ENCODE peak calls at places on chromosomes 16 and 17, in nine cellular contexts. S is endothelial cell; B is GM06990; P is PC-3; C is pancreas; H is fibroblast of villous mesenchyme; W is neural crest cell; O is nephron progenitor cell; J is CD8-positive, alpha-beta T cell. Y is an unnamed sample.

GRCh38 chr16:30953511-30954124 is 3.9 kb upstream of the SETD1A start:
- DNase-seq in S (peak), B (peak), P (peak), C (peak), H (peak), W (peak), O (peak), J (peak), Y (no peak)

GRCh38 chr16:85335584-85336492 is 223.6 kb upstream of the CIBAR2 start:
- DNase-seq in S (no peak), B (no peak), P (peak), C (no peak), H (peak), W (no peak), O (no peak), J (no peak), Y (no peak)

GRCh38 chr17:39105705-39106104 is 45.7 kb downstream of the PLXDC1 start:
- DNase-seq in S (no peak), B (no peak), P (no peak), C (no peak), H (no peak), W (no peak), O (no peak), J (no peak), Y (no peak)

GRCh38 chr16:67537636-67538591 is 9.3 kb downstream of the RIPOR1 start:
- DNase-seq in S (peak), B (no peak), P (no peak), C (peak), H (peak), W (peak), O (peak), J (peak), Y (peak)

GRCh38 chr17:60640503-60640902 is 37.1 kb upstream of the BCAS3 start:
- DNase-seq in S (no peak), B (no peak), P (peak), C (no peak), H (peak), W (no peak), O (no peak), J (no peak), Y (no peak)

GRCh38 chr16:29806096-29806579 is at the start of gene MAZ:
- DNase-seq in S (no peak), B (peak), P (no peak), C (peak), H (peak), W (peak), O (peak), J (no peak), Y (peak)

GRCh38 chr16:53717577-53717976 is 13.6 kb downstream of the FTO start:
- DNase-seq in S (no peak), B (no peak), P (no peak), C (no peak), H (no peak), W (no peak), O (no peak), J (no peak), Y (no peak)

GRCh38 chr17:76296889-76297288 is 11.2 kb downstream of the QRICH2 start:
- DNase-seq in S (no peak), B (no peak), P (no peak), C (no peak), H (no peak), W (no peak), O (no peak), J (no peak), Y (no peak)

GRCh38 chr17:32783602-32784001 is 93.3 kb downstream of the MYO1D start:
- DNase-seq in S (no peak), B (peak), P (peak), C (no peak), H (peak), W (no peak), O (no peak), J (no peak), Y (peak)

GRCh38 chr16:6827272-6827671 is 505.4 kb upstream of the RBFOX1 start:
- DNase-seq in S (no peak), B (no peak), P (no peak), C (no peak), H (no peak), W (no peak), O (no peak), J (no peak), Y (no peak)

GRCh38 chr16:11295672-11296071 is 14.5 kb upstream of the PRM1 start:
- DNase-seq in S (no peak), B (no peak), P (no peak), C (no peak), H (no peak), W (no peak), O (no peak), J (no peak), Y (no peak)

GRCh38 chr16:10497132-10498088 is 83.0 kb downstream of the EMP2 start:
- DNase-seq in S (no peak), B (no peak), P (no peak), C (no peak), H (no peak), W (no peak), O (no peak), J (no peak), Y (no peak)

GRCh38 chr16:49336581-49336980 is 37.0 kb upstream of the C16orf78 start:
- DNase-seq in S (no peak), B (no peak), P (no peak), C (no peak), H (no peak), W (no peak), O (no peak), J (no peak), Y (no peak)

GRCh38 chr16:10611825-10612342 is 31.5 kb upstream of the EMP2 start:
- DNase-seq in S (no peak), B (no peak), P (no peak), C (no peak), H (no peak), W (no peak), O (no peak), J (no peak), Y (no peak)

GRCh38 chr16:68100504-68100903 is 15.3 kb downstream of the NFATC3 start:
- DNase-seq in S (no peak), B (no peak), P (no peak), C (no peak), H (no peak), W (no peak), O (no peak), J (no peak), Y (no peak)

GRCh38 chr16:81376880-81377279 is 62.1 kb downstream of the GAN start:
- DNase-seq in S (no peak), B (no peak), P (peak), C (no peak), H (no peak), W (no peak), O (no peak), J (peak), Y (no peak)

GRCh38 chr16:51134876-51135275 is 16.2 kb downstream of the SALL1 start:
- DNase-seq in S (peak), B (no peak), P (no peak), C (no peak), H (no peak), W (no peak), O (peak), J (no peak), Y (no peak)

GRCh38 chr16:23729503-23730424 is 16.7 kb upstream of the ERN2 start:
- DNase-seq in S (no peak), B (no peak), P (peak), C (no peak), H (peak), W (no peak), O (no peak), J (no peak), Y (no peak)

GRCh38 chr17:9217151-9218067 is 196.1 kb downstream of the NTN1 start:
- DNase-seq in S (no peak), B (no peak), P (no peak), C (no peak), H (peak), W (no peak), O (no peak), J (no peak), Y (no peak)

GRCh38 chr17:82690786-82691489 is 7.6 kb downstream of the RAB40B start:
- DNase-seq in S (no peak), B (no peak), P (no peak), C (no peak), H (no peak), W (no peak), O (no peak), J (no peak), Y (no peak)

GRCh38 chr17:77096570-77097214 is 44.1 kb upstream of the SEC14L1 start:
- DNase-seq in S (no peak), B (no peak), P (peak), C (no peak), H (peak), W (no peak), O (no peak), J (no peak), Y (peak)

GRCh38 chr16:50880926-50881325 is 139.0 kb downstream of the CYLD start:
- DNase-seq in S (no peak), B (no peak), P (no peak), C (no peak), H (no peak), W (no peak), O (no peak), J (no peak), Y (no peak)

GRCh38 chr16:4324871-4325740 is 9.2 kb downstream of the GLIS2 start:
- DNase-seq in S (no peak), B (no peak), P (no peak), C (peak), H (no peak), W (no peak), O (no peak), J (no peak), Y (peak)

GRCh38 chr17:68834328-68834836 is 120.8 kb downstream of the ABCA8 start:
- DNase-seq in S (no peak), B (no peak), P (no peak), C (no peak), H (no peak), W (no peak), O (no peak), J (no peak), Y (no peak)

GRCh38 chr16:29680180-29680598 is 1.2 kb downstream of the QPRT start:
- DNase-seq in S (no peak), B (no peak), P (no peak), C (no peak), H (peak), W (no peak), O (peak), J (no peak), Y (peak)

GRCh38 chr17:67573987-67574657 is 143.6 kb upstream of the NOL11 start:
- DNase-seq in S (no peak), B (no peak), P (peak), C (no peak), H (no peak), W (no peak), O (no peak), J (no peak), Y (no peak)

GRCh38 chr17:72978593-72979218 is 113.8 kb downstream of the SLC39A11 start:
- DNase-seq in S (no peak), B (no peak), P (no peak), C (no peak), H (peak), W (no peak), O (no peak), J (no peak), Y (no peak)

GRCh38 chr16:78235168-78235800 is 135.8 kb downstream of the WWOX start:
- DNase-seq in S (peak), B (peak), P (peak), C (peak), H (peak), W (peak), O (peak), J (peak), Y (peak)

GRCh38 chr16:57115504-57116182 is 23.3 kb downstream of the CPNE2 start:
- DNase-seq in S (no peak), B (no peak), P (no peak), C (no peak), H (peak), W (peak), O (peak), J (no peak), Y (no peak)

GRCh38 chr16:23267647-23268046 is 34.5 kb upstream of the SCNN1B start:
- DNase-seq in S (no peak), B (no peak), P (no peak), C (no peak), H (no peak), W (no peak), O (no peak), J (no peak), Y (no peak)

GRCh38 chr17:17491546-17491988 is 4.6 kb downstream of the RASD1 start:
- DNase-seq in S (no peak), B (no peak), P (no peak), C (no peak), H (no peak), W (no peak), O (no peak), J (no peak), Y (no peak)

GRCh38 chr17:42850964-42851363 is at the start of gene AOC3:
- DNase-seq in S (no peak), B (no peak), P (no peak), C (peak), H (no peak), W (no peak), O (peak), J (no peak), Y (no peak)

GRCh38 chr16:65023802-65024201 is 98.1 kb downstream of the CDH11 start:
- DNase-seq in S (no peak), B (no peak), P (no peak), C (no peak), H (no peak), W (no peak), O (no peak), J (no peak), Y (no peak)

GRCh38 chr17:55426851-55427586 is 5.4 kb upstream of the MMD start:
- DNase-seq in S (no peak), B (no peak), P (peak), C (no peak), H (peak), W (no peak), O (no peak), J (no peak), Y (peak)

GRCh38 chr17:72572604-72573491 is 452.0 kb downstream of the SOX9 start:
- DNase-seq in S (no peak), B (no peak), P (no peak), C (no peak), H (peak), W (no peak), O (no peak), J (no peak), Y (no peak)

GRCh38 chr17:67258836-67259468 is 14.0 kb upstream of the HELZ start:
- DNase-seq in S (no peak), B (no peak), P (no peak), C (no peak), H (no peak), W (no peak), O (no peak), J (peak), Y (no peak)

GRCh38 chr17:14352139-14352538 is 51.3 kb downstream of the HS3ST3B1 start:
- DNase-seq in S (no peak), B (no peak), P (no peak), C (no peak), H (peak), W (no peak), O (no peak), J (no peak), Y (no peak)

GRCh38 chr16:88063201-88063773 is 112.1 kb downstream of the BANP start:
- DNase-seq in S (no peak), B (no peak), P (no peak), C (peak), H (peak), W (no peak), O (no peak), J (no peak), Y (no peak)
- TF ChIP-seq CTCF in S (no peak), B (no peak), P (no peak), C (no peak), H (peak), W (no peak), O (no peak), J (no peak), Y (no peak)

GRCh38 chr16:47581114-47581513 is 120.0 kb downstream of the PHKB start:
- DNase-seq in S (no peak), B (no peak), P (no peak), C (no peak), H (peak), W (no peak), O (no peak), J (no peak), Y (no peak)
- TF ChIP-seq CTCF in S (no peak), B (no peak), P (peak), C (no peak), H (peak), W (peak), O (no peak), J (no peak), Y (no peak)

GRCh38 chr17:79658811-79659207 is 48.0 kb upstream of the RBFOX3 start:
- DNase-seq in S (peak), B (no peak), P (peak), C (peak), H (peak), W (peak), O (peak), J (peak), Y (no peak)
- TF ChIP-seq CTCF in S (peak), B (peak), P (peak), C (no peak), H (peak), W (peak), O (peak), J (no peak), Y (peak)

GRCh38 chr16:72009779-72010178 is 1.2 kb downstream of the DHODH start:
- DNase-seq in S (no peak), B (no peak), P (no peak), C (no peak), H (no peak), W (no peak), O (no peak), J (no peak), Y (no peak)

GRCh38 chr16:72012607-72013006 is 4.1 kb downstream of the DHODH start:
- DNase-seq in S (no peak), B (no peak), P (no peak), C (no peak), H (no peak), W (no peak), O (no peak), J (no peak), Y (no peak)

GRCh38 chr16:72013888-72014538 is 5.5 kb downstream of the DHODH start:
- DNase-seq in S (no peak), B (no peak), P (no peak), C (no peak), H (peak), W (no peak), O (peak), J (no peak), Y (no peak)

GRCh38 chr16:72013389-72013788 is 4.8 kb downstream of the DHODH start:
- DNase-seq in S (no peak), B (no peak), P (no peak), C (no peak), H (peak), W (no peak), O (no peak), J (no peak), Y (no peak)

GRCh38 chr16:72008424-72009216 is at the start of gene DHODH:
- DNase-seq in S (peak), B (peak), P (peak), C (peak), H (peak), W (peak), O (peak), J (peak), Y (peak)
- TF ChIP-seq CTCF in S (no peak), B (no peak), P (no peak), C (no peak), H (no peak), W (no peak), O (no peak), J (no peak), Y (no peak)